ENCODE peak calls at places on chromosome 2, in nine cellular contexts. G is activated effector memory CD4-positive, alpha-beta T cell treated with Interleukin-2 at 50 U/mL for 16 hours; V is fibroblast of pulmonary artery; I is iPS-NIHi11; T is Caco-2; W is HS-5; K is effector CD4-positive, alpha-beta T cell; L is A172; P is astrocyte of the spinal cord. C is an unnamed sample.

GRCh38 chr2:29228276-29228675 is 113.1 kb downstream of the CLIP4 start:
- DNase-seq in G (no peak), V (peak), I (no peak), T (no peak), W (no peak), K (no peak), L (peak), P (peak), C (no peak)

GRCh38 chr2:152468832-152469692 is 134.1 kb downstream of the FMNL2 start:
- DNase-seq in G (no peak), V (peak), I (no peak), T (no peak), W (no peak), K (no peak), L (no peak), P (peak), C (peak)

GRCh38 chr2:132859550-132859949 is 189.5 kb upstream of the LYPD1 start:
- DNase-seq in G (no peak), V (no peak), I (no peak), T (no peak), W (no peak), K (no peak), L (no peak), P (no peak), C (no peak)

GRCh38 chr2:227804970-227805369 is 8.7 kb upstream of the CCL20 start:
- DNase-seq in G (no peak), V (no peak), I (no peak), T (no peak), W (no peak), K (no peak), L (no peak), P (peak), C (peak)

GRCh38 chr2:72363406-72363805 is 215.7 kb upstream of the CYP26B1 start:
- DNase-seq in G (no peak), V (no peak), I (no peak), T (no peak), W (no peak), K (no peak), L (no peak), P (no peak), C (no peak)

GRCh38 chr2:174516495-174517378 is 29.9 kb upstream of the GPR155 start:
- DNase-seq in G (no peak), V (no peak), I (no peak), T (no peak), W (no peak), K (no peak), L (no peak), P (no peak), C (no peak)

GRCh38 chr2:217396165-217396564 is 536.3 kb upstream of the TNP1 start:
- DNase-seq in G (no peak), V (no peak), I (no peak), T (no peak), W (no peak), K (no peak), L (no peak), P (peak), C (no peak)

GRCh38 chr2:195601361-195601760 is 55.7 kb upstream of the SLC39A10 start:
- DNase-seq in G (no peak), V (no peak), I (no peak), T (no peak), W (no peak), K (no peak), L (no peak), P (no peak), C (no peak)

GRCh38 chr2:127426501-127427354 is 8.5 kb downstream of the PROC start:
- DNase-seq in G (no peak), V (no peak), I (no peak), T (no peak), W (no peak), K (no peak), L (no peak), P (no peak), C (no peak)

GRCh38 chr2:17821535-17822451 is 5.5 kb downstream of the MSGN1 start:
- DNase-seq in G (no peak), V (no peak), I (no peak), T (no peak), W (no peak), K (no peak), L (no peak), P (no peak), C (no peak)

GRCh38 chr2:231052494-231053451 is 3.9 kb upstream of the PSMD1 start:
- DNase-seq in G (peak), V (peak), I (peak), T (peak), W (peak), K (peak), L (peak), P (peak), C (peak)

GRCh38 chr2:48248251-48248933 is 281.6 kb upstream of the STON1 start:
- DNase-seq in G (no peak), V (peak), I (peak), T (peak), W (peak), K (no peak), L (peak), P (peak), C (peak)

GRCh38 chr2:128371648-128372345 is 53.1 kb upstream of the HS6ST1 start:
- DNase-seq in G (no peak), V (no peak), I (no peak), T (no peak), W (no peak), K (no peak), L (no peak), P (no peak), C (no peak)

GRCh38 chr2:64626963-64627760 is 26.6 kb downstream of the SERTAD2 start:
- DNase-seq in G (no peak), V (no peak), I (peak), T (no peak), W (no peak), K (no peak), L (no peak), P (no peak), C (no peak)

GRCh38 chr2:99825630-99826029 is 316.8 kb downstream of the AFF3 start:
- DNase-seq in G (no peak), V (no peak), I (no peak), T (no peak), W (no peak), K (no peak), L (no peak), P (no peak), C (no peak)

GRCh38 chr2:96088340-96089335 is 27.7 kb downstream of the ADRA2B start:
- DNase-seq in G (no peak), V (no peak), I (no peak), T (no peak), W (no peak), K (no peak), L (no peak), P (no peak), C (no peak)

GRCh38 chr2:232073031-232073430 is 111.5 kb downstream of the DIS3L2 start:
- DNase-seq in G (no peak), V (no peak), I (no peak), T (no peak), W (no peak), K (no peak), L (no peak), P (no peak), C (no peak)

GRCh38 chr2:12683701-12684100 is 33.0 kb upstream of the TRIB2 start:
- DNase-seq in G (no peak), V (no peak), I (no peak), T (no peak), W (no peak), K (no peak), L (no peak), P (no peak), C (no peak)

GRCh38 chr2:120291464-120292311 is 39.0 kb downstream of the RALB start:
- DNase-seq in G (no peak), V (peak), I (no peak), T (peak), W (no peak), K (no peak), L (peak), P (no peak), C (no peak)

GRCh38 chr2:147867050-147867449 is 22.2 kb downstream of the ACVR2A start:
- DNase-seq in G (no peak), V (no peak), I (no peak), T (no peak), W (no peak), K (no peak), L (no peak), P (no peak), C (no peak)

C was measured in MCF 10A.